ENCODE peak calls at places on chromosomes 11 and 22, in seven cellular contexts. G, E, L, Y, X, F and T are unnamed samples.

GRCh38 chr11:32400196-32400595 is 35.1 kb downstream of the WT1 start:
- DNase-seq in X (no peak), E (no peak), L (no peak), G (no peak), Y (no peak), F (peak; percentile 29), T (no peak)

GRCh38 chr11:114280696-114281095 is 15.5 kb upstream of the NNMT start:
- DNase-seq in X (peak; percentile 87), Y (peak; percentile 66), L (no peak), G (peak; percentile 85), E (peak; percentile 82), F (peak; percentile 88), T (peak; percentile 23)

GRCh38 chr11:9858218-9858617 is 194.3 kb downstream of the SWAP70 start:
- DNase-seq in F (no peak), E (no peak), G (peak; percentile 4), Y (no peak), X (no peak), L (no peak), T (no peak)

GRCh38 chr11:78349114-78349513 is 68.5 kb downstream of the GAB2 start:
- DNase-seq in G (no peak), E (no peak), Y (no peak), X (no peak), L (no peak), F (no peak), T (no peak)

GRCh38 chr22:19480789-19481188 is 1.1 kb downstream of the CDC45 start:
- DNase-seq in L (no peak), E (no peak), X (no peak), G (no peak), F (no peak), Y (no peak), T (no peak)

GRCh38 chr11:61075891-61076290 is 26.4 kb upstream of the CD5 start:
- DNase-seq in F (peak; percentile 35), L (no peak), E (peak; percentile 17), X (peak; percentile 63), G (no peak), Y (no peak), T (no peak)

GRCh38 chr11:12818333-12819015 is 144.3 kb downstream of the TEAD1 start:
- DNase-seq in L (no peak), E (no peak), Y (no peak), G (no peak), X (peak; percentile 74), F (peak; percentile 83), T (no peak)

GRCh38 chr11:133697161-133697560 is 148.2 kb downstream of the SPATA19 start:
- DNase-seq in L (no peak), F (no peak), E (no peak), Y (no peak), G (no peak), X (no peak), T (no peak)

GRCh38 chr22:27937453-27937852 is 18.4 kb upstream of the PITPNB start:
- DNase-seq in Y (no peak), F (no peak), L (no peak), E (no peak), X (no peak), G (no peak), T (no peak)

GRCh38 chr11:108561535-108561991 is 32.0 kb downstream of the EXPH5 start:
- DNase-seq in L (no peak), Y (no peak), G (no peak), X (peak; percentile 31), F (no peak), E (peak; percentile 26), T (no peak)

GRCh38 chr11:61752117-61752924 is at the start of gene MYRF:
- DNase-seq in X (no peak), L (peak; percentile 86), Y (peak; percentile 71), G (peak; percentile 84), E (no peak), F (no peak), T (peak; percentile 90)

GRCh38 chr11:72236083-72236697 is 7.8 kb downstream of the PHOX2A start:
- DNase-seq in Y (no peak), E (no peak), F (no peak), L (no peak), X (no peak), G (no peak), T (no peak)

GRCh38 chr11:105177658-105178057 is 38.1 kb upstream of the CARD18 start:
- DNase-seq in Y (no peak), G (no peak), X (peak; percentile 89), L (no peak), F (peak; percentile 38), E (peak; percentile 61), T (no peak)

GRCh38 chr11:32790916-32791315 is 3.5 kb downstream of the CCDC73 start:
- DNase-seq in Y (no peak), F (no peak), L (no peak), E (no peak), X (no peak), G (no peak), T (no peak)

GRCh38 chr11:68077617-68078592 is 39.1 kb downstream of the TCIRG1 start:
- DNase-seq in F (no peak), Y (no peak), L (peak; percentile 37), X (no peak), E (no peak), G (no peak), T (peak; percentile 43)

GRCh38 chr11:68071281-68072048 is 32.6 kb downstream of the TCIRG1 start:
- DNase-seq in Y (no peak), X (no peak), E (no peak), F (no peak), L (no peak), G (no peak), T (no peak)

GRCh38 chr11:68081691-68082090 is 39.5 kb downstream of the CHKA start:
- DNase-seq in F (no peak), G (no peak), X (peak; percentile 45), Y (no peak), L (no peak), E (no peak), T (no peak)

GRCh38 chr11:68074584-68075352 is 35.9 kb downstream of the TCIRG1 start:
- DNase-seq in X (no peak), G (no peak), F (no peak), Y (no peak), E (no peak), L (no peak), T (no peak)

DNA sequence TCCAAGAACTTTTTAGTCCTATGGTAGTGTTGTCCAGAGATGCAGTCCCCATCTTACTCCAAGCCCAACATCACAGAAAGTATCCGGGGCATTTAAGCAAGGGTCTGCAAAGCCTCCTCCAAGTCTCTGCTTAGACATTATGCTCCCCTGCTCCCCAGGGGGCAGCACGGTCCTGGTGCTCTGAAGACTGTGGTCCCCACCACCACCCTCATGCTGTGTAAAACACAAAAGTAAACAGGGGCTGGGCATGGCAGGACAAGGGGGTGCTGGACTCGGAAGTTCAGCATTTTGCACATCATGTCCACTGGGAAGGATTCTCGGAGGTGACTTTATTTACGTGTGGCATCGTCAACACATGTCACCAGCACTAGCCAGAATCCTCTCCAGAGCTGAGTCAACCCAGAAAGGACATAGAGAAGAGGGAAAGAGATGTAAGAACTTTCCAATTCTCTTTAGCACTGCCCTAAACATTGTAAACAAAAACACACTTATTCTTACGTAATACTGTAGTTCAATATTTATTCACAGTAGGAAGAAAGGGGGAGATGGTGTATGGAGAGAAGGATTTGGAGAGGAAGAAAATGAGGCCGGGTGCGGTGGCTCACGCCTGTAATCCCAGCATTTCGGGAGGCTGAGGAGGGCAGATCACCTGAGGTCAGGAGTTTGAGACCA is 37.7 kb downstream of the TCIRG1 start:
- DNase-seq in E (no peak), X (no peak), L (no peak), Y (no peak), G (peak; percentile 28), F (no peak), T (no peak)
- TF ChIP-seq CTCF in E (peak; percentile 9), X (no peak), L (no peak), Y (no peak), G (no peak), F (no peak), T (no peak)

DNA sequence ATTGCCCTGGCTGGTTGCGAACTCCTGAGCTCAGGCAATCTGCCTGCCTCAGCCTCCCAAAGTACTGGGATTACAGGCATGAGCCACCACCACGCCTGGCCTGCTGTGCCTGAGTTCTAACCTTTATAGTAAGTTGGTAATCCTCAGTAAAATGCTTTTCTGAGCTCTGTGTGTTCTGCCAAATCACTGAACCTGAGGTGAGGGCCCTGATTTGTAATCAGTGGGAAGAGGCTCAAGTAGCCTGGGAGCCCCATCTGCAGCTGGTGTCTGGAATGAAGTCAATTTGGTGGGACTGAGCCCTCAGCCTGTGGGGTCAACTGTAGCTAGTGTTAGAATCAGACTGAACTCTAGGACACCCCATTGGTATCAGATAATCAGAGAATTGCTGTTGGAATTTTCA is 72.6 kb upstream of the PARVG start:
- DNase-seq in X (no peak), G (no peak), E (no peak), L (no peak), Y (no peak), F (no peak), T (no peak)
- TF ChIP-seq CTCF in X (no peak), G (no peak), E (no peak), L (no peak), Y (no peak), F (no peak), T (no peak)

GRCh38 chr11:36997656-36998055 is 399.6 kb upstream of the RAG2 start:
- DNase-seq in G (no peak), E (no peak), X (no peak), Y (no peak), L (no peak), F (no peak), T (no peak)

GRCh38 chr11:37006563-37006962 is 408.5 kb upstream of the RAG2 start:
- DNase-seq in E (no peak), L (no peak), F (no peak), X (no peak), Y (no peak), G (no peak), T (no peak)

GRCh38 chr11:37002831-37003230 is 404.8 kb upstream of the RAG2 start:
- DNase-seq in F (no peak), X (no peak), Y (no peak), G (no peak), E (no peak), L (no peak), T (no peak)
- TF ChIP-seq CTCF in F (no peak), X (no peak), Y (no peak), G (no peak), E (no peak), L (no peak), T (no peak)

GRCh38 chr11:132301465-132301864 is 931.0 kb downstream of the NTM start:
- DNase-seq in Y (no peak), E (no peak), G (no peak), F (no peak), L (no peak), X (no peak), T (no peak)

GRCh38 chr11:132296946-132297610 is 926.7 kb downstream of the NTM start:
- DNase-seq in G (no peak), Y (no peak), L (no peak), F (no peak), E (no peak), X (no peak), T (no peak)

GRCh38 chr11:132301900-132302299 is 931.5 kb downstream of the NTM start:
- DNase-seq in Y (no peak), F (no peak), E (no peak), L (no peak), G (no peak), X (no peak), T (no peak)

DNA sequence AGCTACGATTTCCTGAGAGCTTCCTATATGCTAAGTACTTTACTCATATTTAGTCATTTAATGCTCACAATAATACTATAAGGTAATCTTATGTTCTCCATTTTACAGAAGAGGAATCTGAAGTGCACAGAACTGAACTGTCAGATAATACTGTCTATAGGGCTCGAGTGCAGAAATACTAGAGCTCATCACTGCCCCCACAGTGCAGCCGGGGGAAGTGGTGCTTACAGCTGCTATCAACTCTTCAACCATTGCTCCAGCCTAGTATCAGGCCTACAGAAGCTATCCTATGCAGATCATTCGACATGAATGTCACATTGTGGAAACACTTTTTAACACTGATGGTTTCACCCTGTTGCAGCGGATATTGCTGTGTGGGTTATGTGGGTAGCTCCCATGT is 929.9 kb downstream of the NTM start:
- DNase-seq in Y (no peak), E (no peak), L (no peak), G (peak; percentile 15), X (no peak), F (no peak), T (no peak)
- TF ChIP-seq CTCF in Y (peak; percentile 59), E (peak; percentile 39), L (no peak), G (no peak), X (peak; percentile 54), F (no peak), T (peak; percentile 8)